ENCODE peak calls at places on chromosomes 2 and 18, in nine cellular contexts. One of them, this sample, is unnamed.

GRCh38 chr2:218482651-218483050 is 63.7 kb downstream of the VIL1 start:
- DNase-seq in K562: no peak
- DNase-seq in neural crest cell: no peak
- DNase-seq in choroid plexus epithelial cell: peak
- DNase-seq in neural progenitor cell: no peak
- DNase-seq in nephron progenitor cell: no peak
- DNase-seq in cardiac fibroblast: peak
- DNase-seq in left lung: no peak
- DNase-seq in foreskin keratinocyte: no peak
- DNase-seq in this sample: no peak

GRCh38 chr2:136118819-136119716 is 1.1 kb upstream of the CXCR4 start:
- DNase-seq in foreskin keratinocyte: no peak
- DNase-seq in neural progenitor cell: peak
- DNase-seq in cardiac fibroblast: no peak
- DNase-seq in left lung: peak
- DNase-seq in choroid plexus epithelial cell: no peak
- DNase-seq in K562: peak
- DNase-seq in neural crest cell: peak
- DNase-seq in nephron progenitor cell: peak
- DNase-seq in this sample: peak

GRCh38 chr2:20118051-20118450 is 66.6 kb upstream of the LAPTM4A start:
- DNase-seq in left lung: no peak
- DNase-seq in cardiac fibroblast: no peak
- DNase-seq in K562: no peak
- DNase-seq in neural progenitor cell: no peak
- DNase-seq in neural crest cell: no peak
- DNase-seq in choroid plexus epithelial cell: no peak
- DNase-seq in nephron progenitor cell: no peak
- DNase-seq in foreskin keratinocyte: no peak
- DNase-seq in this sample: no peak

GRCh38 chr2:70965506-70965905 is 12.9 kb upstream of the ANKRD53 start:
- DNase-seq in choroid plexus epithelial cell: no peak
- DNase-seq in left lung: no peak
- DNase-seq in cardiac fibroblast: no peak
- DNase-seq in K562: no peak
- DNase-seq in neural progenitor cell: no peak
- DNase-seq in foreskin keratinocyte: no peak
- DNase-seq in nephron progenitor cell: no peak
- DNase-seq in neural crest cell: no peak
- DNase-seq in this sample: no peak

GRCh38 chr2:65654496-65654895 is 222.1 kb upstream of the SPRED2 start:
- DNase-seq in K562: no peak
- DNase-seq in nephron progenitor cell: no peak
- DNase-seq in neural crest cell: no peak
- DNase-seq in choroid plexus epithelial cell: no peak
- DNase-seq in left lung: no peak
- DNase-seq in cardiac fibroblast: no peak
- DNase-seq in neural progenitor cell: no peak
- DNase-seq in foreskin keratinocyte: no peak
- DNase-seq in this sample: no peak

GRCh38 chr2:101396352-101396717 is 9.0 kb upstream of the CREG2 start:
- DNase-seq in neural progenitor cell: no peak
- DNase-seq in neural crest cell: no peak
- DNase-seq in choroid plexus epithelial cell: peak
- DNase-seq in left lung: no peak
- DNase-seq in K562: no peak
- DNase-seq in foreskin keratinocyte: peak
- DNase-seq in cardiac fibroblast: peak
- DNase-seq in nephron progenitor cell: no peak
- DNase-seq in this sample: peak

GRCh38 chr18:13217971-13218375 is 587 bp upstream of the LDLRAD4 start:
- DNase-seq in neural crest cell: peak
- DNase-seq in left lung: peak
- DNase-seq in neural progenitor cell: peak
- DNase-seq in foreskin keratinocyte: no peak
- DNase-seq in cardiac fibroblast: no peak
- DNase-seq in K562: no peak
- DNase-seq in choroid plexus epithelial cell: no peak
- DNase-seq in nephron progenitor cell: no peak
- DNase-seq in this sample: no peak

GRCh38 chr2:26327291-26328272 is 18.4 kb upstream of the SELENOI start:
- DNase-seq in K562: no peak
- DNase-seq in nephron progenitor cell: no peak
- DNase-seq in neural progenitor cell: no peak
- DNase-seq in left lung: no peak
- DNase-seq in neural crest cell: no peak
- DNase-seq in foreskin keratinocyte: no peak
- DNase-seq in cardiac fibroblast: peak
- DNase-seq in choroid plexus epithelial cell: peak
- DNase-seq in this sample: no peak

GRCh38 chr2:121707920-121708361 is 28.7 kb downstream of the NIFK start:
- DNase-seq in foreskin keratinocyte: no peak
- DNase-seq in left lung: peak
- DNase-seq in neural progenitor cell: no peak
- DNase-seq in nephron progenitor cell: no peak
- DNase-seq in choroid plexus epithelial cell: no peak
- DNase-seq in neural crest cell: no peak
- DNase-seq in cardiac fibroblast: no peak
- DNase-seq in K562: no peak
- DNase-seq in this sample: peak

GRCh38 chr2:66443977-66444855 is 9.3 kb downstream of the MEIS1 start:
- DNase-seq in neural crest cell: no peak
- DNase-seq in left lung: no peak
- DNase-seq in neural progenitor cell: peak
- DNase-seq in K562: no peak
- DNase-seq in cardiac fibroblast: peak
- DNase-seq in foreskin keratinocyte: no peak
- DNase-seq in choroid plexus epithelial cell: peak
- DNase-seq in nephron progenitor cell: peak
- DNase-seq in this sample: no peak

GRCh38 chr2:36568533-36569246 is 29.3 kb downstream of the FEZ2 start:
- DNase-seq in K562: no peak
- DNase-seq in cardiac fibroblast: peak
- DNase-seq in neural crest cell: no peak
- DNase-seq in nephron progenitor cell: no peak
- DNase-seq in left lung: no peak
- DNase-seq in foreskin keratinocyte: peak
- DNase-seq in neural progenitor cell: no peak
- DNase-seq in choroid plexus epithelial cell: peak
- DNase-seq in this sample: no peak

GRCh38 chr2:46299365-46300263 is 2.4 kb downstream of the EPAS1 start:
- DNase-seq in K562: peak
- DNase-seq in cardiac fibroblast: peak
- DNase-seq in nephron progenitor cell: peak
- DNase-seq in neural crest cell: no peak
- DNase-seq in foreskin keratinocyte: peak
- DNase-seq in choroid plexus epithelial cell: peak
- DNase-seq in neural progenitor cell: peak
- DNase-seq in left lung: peak
- DNase-seq in this sample: peak

GRCh38 chr2:46298272-46298521 is 990 bp downstream of the EPAS1 start:
- DNase-seq in nephron progenitor cell: peak
- DNase-seq in neural crest cell: no peak
- DNase-seq in cardiac fibroblast: no peak
- DNase-seq in foreskin keratinocyte: peak
- DNase-seq in neural progenitor cell: no peak
- DNase-seq in left lung: no peak
- DNase-seq in choroid plexus epithelial cell: no peak
- DNase-seq in K562: no peak
- DNase-seq in this sample: no peak

GRCh38 chr2:46297546-46298271 is 502 bp downstream of the EPAS1 start:
- DNase-seq in left lung: peak
- DNase-seq in foreskin keratinocyte: peak
- DNase-seq in neural crest cell: no peak
- DNase-seq in nephron progenitor cell: peak
- DNase-seq in K562: peak
- DNase-seq in neural progenitor cell: peak
- DNase-seq in cardiac fibroblast: no peak
- DNase-seq in choroid plexus epithelial cell: no peak
- DNase-seq in this sample: peak

GRCh38 chr2:46300406-46300832 is 3.2 kb downstream of the EPAS1 start:
- DNase-seq in foreskin keratinocyte: no peak
- DNase-seq in choroid plexus epithelial cell: no peak
- DNase-seq in cardiac fibroblast: no peak
- DNase-seq in K562: no peak
- DNase-seq in neural progenitor cell: no peak
- DNase-seq in neural crest cell: no peak
- DNase-seq in left lung: no peak
- DNase-seq in nephron progenitor cell: no peak
- DNase-seq in this sample: no peak

DNA sequence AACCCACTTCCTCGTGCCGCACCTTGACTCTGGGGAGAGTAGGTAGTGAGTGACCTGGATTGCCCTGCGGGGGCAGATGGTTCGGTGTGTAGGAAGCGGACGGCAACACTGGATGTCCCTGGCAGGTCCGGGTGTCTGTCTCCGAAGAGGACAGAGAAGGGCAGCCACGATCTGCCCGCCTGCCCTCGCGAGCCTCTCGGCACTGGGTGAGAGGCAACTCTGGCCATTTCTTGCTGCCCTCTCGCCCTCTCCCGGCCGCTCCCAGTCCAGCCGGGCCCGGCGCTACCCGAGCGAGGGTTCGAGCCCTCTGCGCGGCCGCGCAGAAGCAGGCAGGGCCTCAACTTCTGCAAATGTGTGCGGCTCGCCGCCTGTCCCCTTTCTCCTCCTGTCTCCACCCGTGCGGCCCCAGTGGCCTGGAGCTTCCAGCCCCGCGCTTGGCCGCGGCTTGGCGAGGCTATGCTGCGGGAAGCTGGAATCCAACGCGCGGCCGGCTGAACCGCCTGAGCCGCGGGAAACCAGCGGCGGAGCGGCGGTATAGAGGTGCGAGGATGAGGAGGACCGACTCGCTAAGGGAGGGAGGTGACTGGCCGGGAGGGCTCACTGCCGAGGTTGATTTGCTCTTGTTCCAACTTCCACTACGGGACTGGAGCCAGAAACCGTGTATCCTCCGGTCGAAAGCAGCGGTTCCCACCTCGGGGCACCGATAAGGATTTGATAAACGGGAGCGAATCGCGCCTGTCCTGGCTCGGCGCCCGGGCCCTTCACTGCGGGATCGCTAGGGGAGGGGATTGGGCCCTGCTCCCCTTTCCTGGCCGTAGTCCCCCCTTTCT is 1.5 kb downstream of the EPAS1 start:
- DNase-seq in left lung: peak
- DNase-seq in nephron progenitor cell: peak
- DNase-seq in cardiac fibroblast: peak
- DNase-seq in foreskin keratinocyte: peak
- DNase-seq in K562: peak
- DNase-seq in neural progenitor cell: peak
- DNase-seq in neural crest cell: peak
- DNase-seq in choroid plexus epithelial cell: peak
- DNase-seq in this sample: peak
- TF ChIP-seq CTCF in left lung: peak
- TF ChIP-seq CTCF in nephron progenitor cell: no peak
- TF ChIP-seq CTCF in cardiac fibroblast: peak
- TF ChIP-seq CTCF in foreskin keratinocyte: peak
- TF ChIP-seq CTCF in K562: peak
- TF ChIP-seq CTCF in neural progenitor cell: no peak
- TF ChIP-seq CTCF in neural crest cell: no peak
- TF ChIP-seq CTCF in choroid plexus epithelial cell: peak
- TF ChIP-seq CTCF in this sample: no peak

GRCh38 chr18:47997338-47997780 is 66.9 kb upstream of the SMAD2 start:
- DNase-seq in neural progenitor cell: peak
- DNase-seq in cardiac fibroblast: no peak
- DNase-seq in foreskin keratinocyte: no peak
- DNase-seq in choroid plexus epithelial cell: peak
- DNase-seq in nephron progenitor cell: peak
- DNase-seq in left lung: no peak
- DNase-seq in K562: peak
- DNase-seq in neural crest cell: no peak
- DNase-seq in this sample: peak
- TF ChIP-seq CTCF in neural progenitor cell: peak
- TF ChIP-seq CTCF in cardiac fibroblast: peak
- TF ChIP-seq CTCF in foreskin keratinocyte: peak
- TF ChIP-seq CTCF in choroid plexus epithelial cell: peak
- TF ChIP-seq CTCF in nephron progenitor cell: peak
- TF ChIP-seq CTCF in left lung: no peak
- TF ChIP-seq CTCF in K562: peak
- TF ChIP-seq CTCF in neural crest cell: peak
- TF ChIP-seq CTCF in this sample: peak

GRCh38 chr2:85011747-85012146 is 40.8 kb downstream of the KCMF1 start:
- DNase-seq in cardiac fibroblast: no peak
- DNase-seq in choroid plexus epithelial cell: no peak
- DNase-seq in neural crest cell: no peak
- DNase-seq in foreskin keratinocyte: no peak
- DNase-seq in K562: peak
- DNase-seq in neural progenitor cell: peak
- DNase-seq in left lung: no peak
- DNase-seq in nephron progenitor cell: no peak
- DNase-seq in this sample: no peak
- TF ChIP-seq CTCF in cardiac fibroblast: peak
- TF ChIP-seq CTCF in choroid plexus epithelial cell: peak
- TF ChIP-seq CTCF in neural crest cell: peak
- TF ChIP-seq CTCF in foreskin keratinocyte: no peak
- TF ChIP-seq CTCF in K562: peak
- TF ChIP-seq CTCF in neural progenitor cell: peak
- TF ChIP-seq CTCF in left lung: no peak
- TF ChIP-seq CTCF in nephron progenitor cell: no peak
- TF ChIP-seq CTCF in this sample: peak

GRCh38 chr2:46770622-46771021 is 145.0 kb downstream of the MCFD2 start:
- DNase-seq in left lung: no peak
- DNase-seq in cardiac fibroblast: peak
- DNase-seq in foreskin keratinocyte: no peak
- DNase-seq in K562: no peak
- DNase-seq in neural crest cell: no peak
- DNase-seq in choroid plexus epithelial cell: peak
- DNase-seq in nephron progenitor cell: no peak
- DNase-seq in neural progenitor cell: no peak
- DNase-seq in this sample: no peak
- TF ChIP-seq CTCF in left lung: no peak
- TF ChIP-seq CTCF in cardiac fibroblast: no peak
- TF ChIP-seq CTCF in foreskin keratinocyte: no peak
- TF ChIP-seq CTCF in K562: no peak
- TF ChIP-seq CTCF in neural crest cell: no peak
- TF ChIP-seq CTCF in choroid plexus epithelial cell: no peak
- TF ChIP-seq CTCF in nephron progenitor cell: no peak
- TF ChIP-seq CTCF in neural progenitor cell: no peak
- TF ChIP-seq CTCF in this sample: no peak

DNA sequence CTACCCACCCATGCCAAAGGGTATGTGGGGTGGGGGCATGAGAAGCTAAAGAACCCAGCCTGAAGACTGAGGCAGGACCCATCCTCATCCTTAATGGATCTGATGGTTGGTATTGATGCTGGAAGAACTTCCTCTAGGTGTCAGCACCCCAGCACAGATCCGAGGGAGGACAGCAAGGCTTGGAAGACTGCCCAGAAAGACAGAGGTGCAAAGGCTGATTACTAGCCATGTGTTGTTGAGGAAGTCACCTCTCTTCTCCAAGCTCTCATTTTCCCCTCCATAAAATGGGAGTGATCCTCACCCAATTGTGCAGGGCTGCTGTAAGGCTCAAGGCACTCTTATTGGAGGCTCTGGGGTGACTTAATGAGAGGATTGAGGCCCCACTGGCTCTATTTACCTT is 256.5 kb downstream of the CELF4 start:
- DNase-seq in left lung: no peak
- DNase-seq in neural progenitor cell: no peak
- DNase-seq in neural crest cell: no peak
- DNase-seq in K562: peak
- DNase-seq in choroid plexus epithelial cell: peak
- DNase-seq in foreskin keratinocyte: no peak
- DNase-seq in nephron progenitor cell: no peak
- DNase-seq in cardiac fibroblast: no peak
- DNase-seq in this sample: peak
- TF ChIP-seq CTCF in left lung: no peak
- TF ChIP-seq CTCF in neural progenitor cell: no peak
- TF ChIP-seq CTCF in neural crest cell: no peak
- TF ChIP-seq CTCF in K562: peak
- TF ChIP-seq CTCF in choroid plexus epithelial cell: peak
- TF ChIP-seq CTCF in foreskin keratinocyte: peak
- TF ChIP-seq CTCF in nephron progenitor cell: no peak
- TF ChIP-seq CTCF in cardiac fibroblast: no peak
- TF ChIP-seq CTCF in this sample: no peak

GRCh38 chr2:200173691-200174090 is 132.8 kb upstream of the SPATS2L start:
- DNase-seq in foreskin keratinocyte: no peak
- DNase-seq in K562: no peak
- DNase-seq in choroid plexus epithelial cell: no peak
- DNase-seq in cardiac fibroblast: no peak
- DNase-seq in neural progenitor cell: no peak
- DNase-seq in left lung: no peak
- DNase-seq in neural crest cell: no peak
- DNase-seq in nephron progenitor cell: no peak
- DNase-seq in this sample: no peak
- TF ChIP-seq CTCF in foreskin keratinocyte: no peak
- TF ChIP-seq CTCF in K562: no peak
- TF ChIP-seq CTCF in choroid plexus epithelial cell: no peak
- TF ChIP-seq CTCF in cardiac fibroblast: no peak
- TF ChIP-seq CTCF in neural progenitor cell: no peak
- TF ChIP-seq CTCF in left lung: no peak
- TF ChIP-seq CTCF in neural crest cell: no peak
- TF ChIP-seq CTCF in nephron progenitor cell: no peak
- TF ChIP-seq CTCF in this sample: no peak

This sample was measured in Calu3.